ENCODE peak calls at places on chromosomes 3 and 15, in seven cellular contexts. One of them, this sample, is unnamed.

GRCh38 chr3:9201278-9201677 is 48.2 kb downstream of the SRGAP3 start:
- DNase-seq in mesendoderm: no peak
- DNase-seq in IMR-90: no peak
- DNase-seq in H1: no peak
- DNase-seq in H9: no peak
- DNase-seq in neuronal stem cell: no peak
- DNase-seq in trophoblast cell: no peak
- DNase-seq in this sample: no peak

GRCh38 chr15:27690290-27690689 is 408.8 kb downstream of the OCA2 start:
- DNase-seq in mesendoderm: peak
- DNase-seq in IMR-90: no peak
- DNase-seq in H1: no peak
- DNase-seq in H9: peak
- DNase-seq in neuronal stem cell: no peak
- DNase-seq in trophoblast cell: no peak
- DNase-seq in this sample: no peak

GRCh38 chr15:66941791-66942190 is 123.6 kb upstream of the SMAD3 start:
- DNase-seq in H1: no peak
- DNase-seq in trophoblast cell: no peak
- DNase-seq in neuronal stem cell: no peak
- DNase-seq in mesendoderm: no peak
- DNase-seq in IMR-90: no peak
- DNase-seq in H9: no peak
- DNase-seq in this sample: no peak

GRCh38 chr3:10771486-10772225 is 44.4 kb upstream of the SLC6A11 start:
- DNase-seq in H1: no peak
- DNase-seq in IMR-90: no peak
- DNase-seq in trophoblast cell: peak
- DNase-seq in H9: no peak
- DNase-seq in mesendoderm: no peak
- DNase-seq in neuronal stem cell: no peak
- DNase-seq in this sample: no peak

GRCh38 chr3:5427938-5428337 is 240.4 kb downstream of the EDEM1 start:
- DNase-seq in trophoblast cell: no peak
- DNase-seq in H9: no peak
- DNase-seq in IMR-90: no peak
- DNase-seq in neuronal stem cell: no peak
- DNase-seq in mesendoderm: no peak
- DNase-seq in H1: no peak
- DNase-seq in this sample: no peak

GRCh38 chr3:106092792-106093191 is 224.0 kb upstream of the CBLB start:
- DNase-seq in IMR-90: peak
- DNase-seq in mesendoderm: no peak
- DNase-seq in trophoblast cell: no peak
- DNase-seq in neuronal stem cell: no peak
- DNase-seq in H9: no peak
- DNase-seq in H1: no peak
- DNase-seq in this sample: no peak

GRCh38 chr3:99768126-99768525 is 49.5 kb upstream of the CMSS1 start:
- DNase-seq in trophoblast cell: no peak
- DNase-seq in IMR-90: peak
- DNase-seq in neuronal stem cell: no peak
- DNase-seq in H1: no peak
- DNase-seq in mesendoderm: no peak
- DNase-seq in H9: no peak
- DNase-seq in this sample: no peak

GRCh38 chr15:82535566-82536408 is 4.5 kb downstream of the RPS17 start:
- DNase-seq in IMR-90: no peak
- DNase-seq in H1: no peak
- DNase-seq in H9: peak
- DNase-seq in mesendoderm: no peak
- DNase-seq in trophoblast cell: no peak
- DNase-seq in neuronal stem cell: no peak
- DNase-seq in this sample: no peak

GRCh38 chr15:30953731-30954378 is 37.6 kb downstream of the MTMR10 start:
- DNase-seq in H9: peak
- DNase-seq in trophoblast cell: peak
- DNase-seq in mesendoderm: peak
- DNase-seq in neuronal stem cell: no peak
- DNase-seq in IMR-90: peak
- DNase-seq in H1: peak
- DNase-seq in this sample: peak

GRCh38 chr3:126197854-126198584 is 17.6 kb upstream of the ALDH1L1 start:
- DNase-seq in IMR-90: peak
- DNase-seq in neuronal stem cell: no peak
- DNase-seq in H1: no peak
- DNase-seq in H9: peak
- DNase-seq in mesendoderm: peak
- DNase-seq in trophoblast cell: peak
- DNase-seq in this sample: peak

GRCh38 chr3:51275096-51275805 is 109.8 kb upstream of the MANF start:
- DNase-seq in IMR-90: no peak
- DNase-seq in H1: no peak
- DNase-seq in H9: no peak
- DNase-seq in mesendoderm: no peak
- DNase-seq in neuronal stem cell: no peak
- DNase-seq in trophoblast cell: no peak
- DNase-seq in this sample: no peak

DNA sequence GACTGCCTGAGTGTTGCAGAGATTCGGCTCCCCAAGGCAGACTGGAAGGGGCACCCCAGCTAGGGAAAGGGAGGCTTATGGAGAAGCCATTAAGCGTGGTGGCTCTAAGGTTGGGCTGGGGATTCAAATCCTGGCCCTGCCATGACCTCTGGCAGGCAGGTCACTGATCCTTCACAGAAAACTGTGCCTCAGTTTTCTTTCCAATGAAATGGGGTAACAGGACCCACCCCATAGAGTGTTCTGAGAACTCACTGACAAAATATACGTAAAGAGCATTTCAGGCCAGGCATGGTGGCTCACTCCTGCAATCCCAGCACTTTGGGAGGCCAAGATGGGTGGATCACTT is 34.6 kb downstream of the DNASE1L3 start:
- DNase-seq in trophoblast cell: no peak
- DNase-seq in mesendoderm: no peak
- DNase-seq in IMR-90: no peak
- DNase-seq in H1: no peak
- DNase-seq in neuronal stem cell: no peak
- DNase-seq in H9: no peak
- DNase-seq in this sample: no peak
- H3K27ac ChIP-seq in trophoblast cell: no peak
- H3K27ac ChIP-seq in mesendoderm: no peak
- H3K27ac ChIP-seq in IMR-90: no peak
- H3K27ac ChIP-seq in H1: no peak
- H3K27ac ChIP-seq in neuronal stem cell: no peak
- H3K27ac ChIP-seq in H9: no peak
- H3K27ac ChIP-seq in this sample: no peak

GRCh38 chr15:77866596-77867125 is 210.8 kb downstream of the TBC1D2B start:
- DNase-seq in H1: no peak
- DNase-seq in neuronal stem cell: no peak
- DNase-seq in mesendoderm: no peak
- DNase-seq in trophoblast cell: no peak
- DNase-seq in IMR-90: no peak
- DNase-seq in H9: peak
- DNase-seq in this sample: no peak

GRCh38 chr15:77867266-77868047 is 210.1 kb downstream of the TBC1D2B start:
- DNase-seq in mesendoderm: no peak
- DNase-seq in neuronal stem cell: no peak
- DNase-seq in H9: peak
- DNase-seq in IMR-90: no peak
- DNase-seq in H1: no peak
- DNase-seq in trophoblast cell: no peak
- DNase-seq in this sample: no peak

GRCh38 chr15:77871838-77872371 is 205.6 kb downstream of the TBC1D2B start:
- DNase-seq in IMR-90: no peak
- DNase-seq in H9: peak
- DNase-seq in mesendoderm: peak
- DNase-seq in trophoblast cell: no peak
- DNase-seq in H1: no peak
- DNase-seq in neuronal stem cell: no peak
- DNase-seq in this sample: no peak

GRCh38 chr15:77870195-77871065 is 207.1 kb downstream of the TBC1D2B start:
- DNase-seq in neuronal stem cell: peak
- DNase-seq in mesendoderm: peak
- DNase-seq in trophoblast cell: peak
- DNase-seq in H9: peak
- DNase-seq in IMR-90: peak
- DNase-seq in H1: peak
- DNase-seq in this sample: peak

GRCh38 chr15:77869021-77869895 is 208.3 kb downstream of the TBC1D2B start:
- DNase-seq in mesendoderm: peak
- DNase-seq in H9: no peak
- DNase-seq in trophoblast cell: no peak
- DNase-seq in H1: no peak
- DNase-seq in neuronal stem cell: no peak
- DNase-seq in IMR-90: no peak
- DNase-seq in this sample: peak
- H3K4ac ChIP-seq in mesendoderm: no peak
- H3K4ac ChIP-seq in H9: no peak
- H3K4ac ChIP-seq in trophoblast cell: no peak
- H3K4ac ChIP-seq in H1: no peak
- H3K4ac ChIP-seq in neuronal stem cell: peak
- H3K4ac ChIP-seq in IMR-90: no peak
- H3K4ac ChIP-seq in this sample: no peak

GRCh38 chr3:14322001-14322400 is 80.4 kb upstream of the SLC6A6 start:
- DNase-seq in mesendoderm: no peak
- DNase-seq in IMR-90: no peak
- DNase-seq in trophoblast cell: no peak
- DNase-seq in neuronal stem cell: no peak
- DNase-seq in H9: no peak
- DNase-seq in H1: no peak
- DNase-seq in this sample: no peak
- H3K27ac ChIP-seq in mesendoderm: no peak
- H3K27ac ChIP-seq in IMR-90: no peak
- H3K27ac ChIP-seq in trophoblast cell: no peak
- H3K27ac ChIP-seq in neuronal stem cell: no peak
- H3K27ac ChIP-seq in H9: no peak
- H3K27ac ChIP-seq in H1: no peak
- H3K27ac ChIP-seq in this sample: no peak

DNA sequence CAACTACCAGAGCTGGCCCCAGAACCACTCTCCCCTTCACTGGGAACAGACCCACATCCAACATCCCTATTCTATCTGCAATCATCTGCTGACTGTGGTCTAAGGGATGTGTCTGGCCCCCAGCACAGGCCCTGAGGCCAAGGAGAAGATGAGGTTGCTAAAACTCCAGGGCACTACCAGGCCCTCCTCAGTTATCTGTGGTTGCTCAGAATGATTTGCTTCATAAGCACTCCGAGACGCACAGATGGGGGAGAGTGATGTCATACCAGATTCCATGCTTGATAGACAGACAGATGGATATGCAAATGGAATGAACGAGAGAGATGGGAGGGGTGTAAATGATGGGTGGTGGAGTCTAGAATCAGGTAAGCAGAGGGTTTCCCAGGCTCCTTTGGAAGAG is 57.8 kb downstream of the CEMIP start:
- DNase-seq in trophoblast cell: peak
- DNase-seq in mesendoderm: no peak
- DNase-seq in H1: no peak
- DNase-seq in IMR-90: no peak
- DNase-seq in neuronal stem cell: no peak
- DNase-seq in H9: no peak
- DNase-seq in this sample: no peak
- H3K4ac ChIP-seq in trophoblast cell: no peak
- H3K4ac ChIP-seq in mesendoderm: no peak
- H3K4ac ChIP-seq in H1: no peak
- H3K4ac ChIP-seq in IMR-90: no peak
- H3K4ac ChIP-seq in neuronal stem cell: no peak
- H3K4ac ChIP-seq in H9: no peak
- H3K4ac ChIP-seq in this sample: no peak

DNA sequence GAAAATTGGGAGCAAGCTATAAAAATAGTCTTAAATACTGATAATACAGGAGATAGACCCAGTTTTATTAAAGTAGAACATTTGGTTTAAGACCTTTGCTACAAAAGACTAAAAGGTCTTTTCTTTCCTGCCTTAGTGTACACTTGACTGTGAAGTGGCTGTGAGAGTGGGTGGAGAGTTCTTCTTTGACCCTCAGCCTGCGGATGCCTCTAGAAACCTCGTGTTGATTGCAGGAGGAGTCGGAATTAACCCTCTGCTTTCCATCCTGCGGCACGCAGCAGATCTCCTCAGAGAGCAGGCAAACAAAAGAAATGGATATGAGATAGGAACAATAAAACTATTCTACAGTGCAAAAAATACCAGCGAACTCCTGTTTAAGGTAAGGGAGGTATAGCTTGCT is 36.5 kb downstream of the OXNAD1 start:
- DNase-seq in mesendoderm: no peak
- DNase-seq in neuronal stem cell: no peak
- DNase-seq in H1: no peak
- DNase-seq in H9: no peak
- DNase-seq in IMR-90: no peak
- DNase-seq in trophoblast cell: no peak
- DNase-seq in this sample: no peak
- H3K27ac ChIP-seq in mesendoderm: no peak
- H3K27ac ChIP-seq in neuronal stem cell: no peak
- H3K27ac ChIP-seq in H1: peak
- H3K27ac ChIP-seq in H9: peak
- H3K27ac ChIP-seq in IMR-90: no peak
- H3K27ac ChIP-seq in trophoblast cell: no peak
- H3K27ac ChIP-seq in this sample: no peak

GRCh38 chr15:71508081-71508682 is 302.2 kb upstream of the NR2E3 start:
- DNase-seq in mesendoderm: no peak
- DNase-seq in IMR-90: no peak
- DNase-seq in trophoblast cell: no peak
- DNase-seq in H9: no peak
- DNase-seq in H1: no peak
- DNase-seq in neuronal stem cell: no peak
- DNase-seq in this sample: no peak
- H3K4ac ChIP-seq in mesendoderm: no peak
- H3K4ac ChIP-seq in IMR-90: no peak
- H3K4ac ChIP-seq in trophoblast cell: no peak
- H3K4ac ChIP-seq in H9: no peak
- H3K4ac ChIP-seq in H1: no peak
- H3K4ac ChIP-seq in neuronal stem cell: no peak
- H3K4ac ChIP-seq in this sample: no peak

This sample was measured in mesenchymal stem cell.